ENCODE peak calls at places on chromosome 13, in eight cellular contexts. One of them, this sample, is unnamed.
A peak's percentile ranks its signal among the peaks of the same experiment; 100 is the strongest.

GRCh38 chr13:90477194-90477593 is 870.3 kb upstream of the MIR17HG start:
- DNase-seq in prostate gland: no peak
- DNase-seq in A549: no peak
- DNase-seq in suprapubic skin: no peak
- DNase-seq in breast epithelium: no peak
- DNase-seq in IMR-90: no peak
- DNase-seq in esophagus squamous epithelium: no peak
- DNase-seq in transverse colon: no peak
- DNase-seq in this sample: no peak

GRCh38 chr13:76953921-76954320 is 5.6 kb downstream of the ACOD1 start:
- DNase-seq in A549: no peak
- DNase-seq in IMR-90: no peak
- DNase-seq in esophagus squamous epithelium: no peak
- DNase-seq in breast epithelium: no peak
- DNase-seq in transverse colon: no peak
- DNase-seq in prostate gland: no peak
- DNase-seq in suprapubic skin: no peak
- DNase-seq in this sample: no peak

GRCh38 chr13:103703246-103703645 is 637.0 kb upstream of the SLC10A2 start:
- DNase-seq in IMR-90: no peak
- DNase-seq in breast epithelium: no peak
- DNase-seq in transverse colon: no peak
- DNase-seq in esophagus squamous epithelium: no peak
- DNase-seq in A549: no peak
- DNase-seq in suprapubic skin: no peak
- DNase-seq in prostate gland: no peak
- DNase-seq in this sample: no peak

GRCh38 chr13:31725841-31726240 is 13.5 kb upstream of the RXFP2 start:
- DNase-seq in breast epithelium: no peak
- DNase-seq in transverse colon: no peak
- DNase-seq in suprapubic skin: no peak
- DNase-seq in prostate gland: no peak
- DNase-seq in esophagus squamous epithelium: no peak
- DNase-seq in IMR-90: no peak
- DNase-seq in A549: no peak
- DNase-seq in this sample: no peak

GRCh38 chr13:30872685-30873443 is 33.2 kb upstream of the MEDAG start:
- DNase-seq in prostate gland: no peak
- DNase-seq in A549: no peak
- DNase-seq in transverse colon: no peak
- DNase-seq in breast epithelium: peak; percentile 57
- DNase-seq in IMR-90: peak; percentile 94
- DNase-seq in esophagus squamous epithelium: no peak
- DNase-seq in suprapubic skin: peak; percentile 81
- DNase-seq in this sample: no peak

GRCh38 chr13:36966404-36966803 is 32.7 kb downstream of the ALG5 start:
- DNase-seq in prostate gland: no peak
- DNase-seq in IMR-90: no peak
- DNase-seq in esophagus squamous epithelium: no peak
- DNase-seq in A549: no peak
- DNase-seq in suprapubic skin: no peak
- DNase-seq in breast epithelium: no peak
- DNase-seq in transverse colon: no peak
- DNase-seq in this sample: no peak

GRCh38 chr13:95180513-95181245 is 120.6 kb downstream of the ABCC4 start:
- DNase-seq in prostate gland: no peak
- DNase-seq in breast epithelium: no peak
- DNase-seq in esophagus squamous epithelium: no peak
- DNase-seq in IMR-90: no peak
- DNase-seq in suprapubic skin: no peak
- DNase-seq in A549: peak; percentile 33
- DNase-seq in transverse colon: no peak
- DNase-seq in this sample: no peak

GRCh38 chr13:40318366-40318765 is 348.1 kb downstream of the FOXO1 start:
- DNase-seq in esophagus squamous epithelium: no peak
- DNase-seq in breast epithelium: peak; percentile 46
- DNase-seq in suprapubic skin: no peak
- DNase-seq in prostate gland: peak; percentile 62
- DNase-seq in transverse colon: peak; percentile 20
- DNase-seq in IMR-90: no peak
- DNase-seq in A549: no peak
- DNase-seq in this sample: no peak

GRCh38 chr13:75482070-75482819 is at the start of gene TBC1D4:
- DNase-seq in prostate gland: peak; percentile 90
- DNase-seq in suprapubic skin: peak; percentile 90
- DNase-seq in esophagus squamous epithelium: peak; percentile 22
- DNase-seq in A549: peak; percentile 90
- DNase-seq in IMR-90: peak; percentile 82
- DNase-seq in transverse colon: peak; percentile 87
- DNase-seq in breast epithelium: peak; percentile 85
- DNase-seq in this sample: peak; percentile 92

GRCh38 chr13:22173605-22174004 is 502.7 kb downstream of the FGF9 start:
- DNase-seq in suprapubic skin: no peak
- DNase-seq in prostate gland: no peak
- DNase-seq in esophagus squamous epithelium: no peak
- DNase-seq in IMR-90: peak; percentile 90
- DNase-seq in breast epithelium: no peak
- DNase-seq in transverse colon: no peak
- DNase-seq in A549: peak; percentile 1
- DNase-seq in this sample: no peak

GRCh38 chr13:32594339-32594738 is 8.1 kb downstream of the PDS5B start:
- DNase-seq in suprapubic skin: no peak
- DNase-seq in transverse colon: no peak
- DNase-seq in A549: no peak
- DNase-seq in breast epithelium: no peak
- DNase-seq in prostate gland: no peak
- DNase-seq in esophagus squamous epithelium: no peak
- DNase-seq in IMR-90: peak; percentile 54
- DNase-seq in this sample: no peak

GRCh38 chr13:66847541-66847940 is 382.6 kb downstream of the PCDH9 start:
- DNase-seq in suprapubic skin: no peak
- DNase-seq in A549: peak; percentile 40
- DNase-seq in esophagus squamous epithelium: no peak
- DNase-seq in prostate gland: no peak
- DNase-seq in breast epithelium: no peak
- DNase-seq in transverse colon: no peak
- DNase-seq in IMR-90: no peak
- DNase-seq in this sample: no peak

GRCh38 chr13:109010912-109011311 is 381.5 kb downstream of the MYO16 start:
- DNase-seq in prostate gland: no peak
- DNase-seq in esophagus squamous epithelium: no peak
- DNase-seq in transverse colon: no peak
- DNase-seq in breast epithelium: no peak
- DNase-seq in IMR-90: no peak
- DNase-seq in A549: no peak
- DNase-seq in suprapubic skin: no peak
- DNase-seq in this sample: no peak

GRCh38 chr13:113184568-113185440 is 23.7 kb downstream of the PCID2 start:
- DNase-seq in esophagus squamous epithelium: no peak
- DNase-seq in A549: no peak
- DNase-seq in breast epithelium: no peak
- DNase-seq in prostate gland: no peak
- DNase-seq in IMR-90: no peak
- DNase-seq in transverse colon: no peak
- DNase-seq in suprapubic skin: no peak
- DNase-seq in this sample: no peak

GRCh38 chr13:113187905-113188595 is 20.4 kb downstream of the PCID2 start:
- DNase-seq in transverse colon: no peak
- DNase-seq in A549: no peak
- DNase-seq in breast epithelium: no peak
- DNase-seq in IMR-90: peak; percentile 33
- DNase-seq in prostate gland: no peak
- DNase-seq in esophagus squamous epithelium: no peak
- DNase-seq in suprapubic skin: no peak
- DNase-seq in this sample: no peak

GRCh38 chr13:113183450-113184129 is 24.9 kb downstream of the PCID2 start:
- DNase-seq in A549: peak; percentile 14
- DNase-seq in prostate gland: no peak
- DNase-seq in suprapubic skin: no peak
- DNase-seq in IMR-90: no peak
- DNase-seq in breast epithelium: no peak
- DNase-seq in transverse colon: no peak
- DNase-seq in esophagus squamous epithelium: no peak
- DNase-seq in this sample: no peak

GRCh38 chr13:113186061-113186900 is 22.2 kb downstream of the PCID2 start:
- DNase-seq in breast epithelium: no peak
- DNase-seq in esophagus squamous epithelium: no peak
- DNase-seq in suprapubic skin: no peak
- DNase-seq in A549: no peak
- DNase-seq in transverse colon: no peak
- DNase-seq in IMR-90: no peak
- DNase-seq in prostate gland: no peak
- DNase-seq in this sample: no peak

DNA sequence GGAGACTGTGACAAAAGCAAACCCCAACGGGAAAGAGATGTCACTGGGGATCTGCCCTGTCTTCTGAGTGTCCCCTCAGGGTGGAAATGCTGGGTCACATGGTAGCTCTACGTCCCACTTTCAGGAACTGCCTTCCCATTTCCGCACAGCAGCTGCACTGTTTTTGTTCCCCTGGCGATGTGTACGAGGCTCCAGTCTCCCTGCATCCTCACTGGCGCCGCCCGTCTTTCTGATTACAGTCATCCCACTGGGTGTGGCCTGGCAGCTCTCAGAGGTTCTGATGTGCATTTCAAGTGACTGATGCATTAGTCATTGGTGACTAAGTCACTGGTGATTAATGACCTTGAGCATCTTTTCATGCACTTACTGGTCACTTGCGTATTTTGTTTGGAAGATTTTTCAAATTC is 21.2 kb downstream of the PCID2 start:
- DNase-seq in esophagus squamous epithelium: peak; percentile 15
- DNase-seq in suprapubic skin: peak; percentile 94
- DNase-seq in prostate gland: no peak
- DNase-seq in breast epithelium: no peak
- DNase-seq in transverse colon: peak; percentile 51
- DNase-seq in A549: peak; percentile 95
- DNase-seq in IMR-90: peak; percentile 100
- DNase-seq in this sample: no peak
- TF ChIP-seq POLR2A in esophagus squamous epithelium: no peak
- TF ChIP-seq POLR2A in suprapubic skin: no peak
- TF ChIP-seq POLR2A in prostate gland: no peak
- TF ChIP-seq POLR2A in breast epithelium: no peak
- TF ChIP-seq POLR2A in transverse colon: no peak
- TF ChIP-seq POLR2A in A549: no peak
- TF ChIP-seq POLR2A in IMR-90: peak; percentile 62
- TF ChIP-seq POLR2A in this sample: no peak

GRCh38 chr13:110444226-110444653 is 117.3 kb downstream of the RAB20 start:
- DNase-seq in prostate gland: no peak
- DNase-seq in breast epithelium: no peak
- DNase-seq in esophagus squamous epithelium: no peak
- DNase-seq in transverse colon: no peak
- DNase-seq in IMR-90: peak; percentile 20
- DNase-seq in A549: no peak
- DNase-seq in suprapubic skin: no peak
- DNase-seq in this sample: no peak
- TF ChIP-seq CTCF in prostate gland: no peak
- TF ChIP-seq CTCF in breast epithelium: no peak
- TF ChIP-seq CTCF in esophagus squamous epithelium: no peak
- TF ChIP-seq CTCF in transverse colon: peak; percentile 20
- TF ChIP-seq CTCF in IMR-90: peak; percentile 4
- TF ChIP-seq CTCF in A549: no peak
- TF ChIP-seq CTCF in suprapubic skin: no peak
- TF ChIP-seq CTCF in this sample: peak; percentile 16

DNA sequence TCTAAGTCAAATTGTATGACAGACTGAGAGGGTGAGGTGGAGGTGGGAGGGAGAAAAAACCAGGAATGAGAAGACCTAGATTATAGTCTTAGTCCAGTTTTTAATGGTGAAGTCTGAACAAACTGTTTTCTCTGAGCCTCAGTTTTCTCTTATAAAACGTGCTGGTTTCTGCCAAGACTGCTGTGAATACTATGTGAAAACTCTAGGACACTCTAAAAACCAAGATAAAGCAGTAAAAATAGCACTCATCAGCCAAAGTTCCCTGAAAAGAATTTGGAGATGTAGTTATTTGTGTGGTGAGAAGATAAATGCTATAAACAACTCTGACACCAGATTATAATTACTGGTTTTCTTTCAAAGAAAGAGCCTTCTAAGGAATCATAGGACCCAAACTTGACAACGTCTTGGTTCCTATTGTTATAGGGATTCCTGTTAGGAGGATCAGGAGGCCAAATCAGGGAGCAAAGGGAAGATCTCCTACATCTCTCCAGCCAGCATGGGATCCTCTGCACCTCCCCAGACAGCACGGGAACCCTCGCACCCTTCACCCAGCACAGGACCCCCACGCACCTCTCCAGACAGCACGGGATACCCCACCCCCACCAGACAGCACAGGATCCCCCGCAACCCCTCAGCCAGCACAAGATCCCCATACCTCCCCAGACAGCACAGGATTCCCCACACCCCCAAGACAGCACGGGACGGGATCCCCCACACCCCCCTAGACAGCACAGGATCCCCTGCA is 130.2 kb downstream of the MIPEP start:
- DNase-seq in esophagus squamous epithelium: no peak
- DNase-seq in breast epithelium: no peak
- DNase-seq in IMR-90: no peak
- DNase-seq in prostate gland: no peak
- DNase-seq in A549: no peak
- DNase-seq in suprapubic skin: no peak
- DNase-seq in transverse colon: no peak
- DNase-seq in this sample: no peak
- TF ChIP-seq POLR2A in esophagus squamous epithelium: no peak
- TF ChIP-seq POLR2A in breast epithelium: no peak
- TF ChIP-seq POLR2A in IMR-90: no peak
- TF ChIP-seq POLR2A in prostate gland: no peak
- TF ChIP-seq POLR2A in A549: no peak
- TF ChIP-seq POLR2A in suprapubic skin: no peak
- TF ChIP-seq POLR2A in transverse colon: no peak
- TF ChIP-seq POLR2A in this sample: no peak

GRCh38 chr13:44904982-44905381 is 84.3 kb downstream of the NUFIP1 start:
- DNase-seq in prostate gland: peak; percentile 50
- DNase-seq in transverse colon: peak; percentile 47
- DNase-seq in esophagus squamous epithelium: no peak
- DNase-seq in IMR-90: peak; percentile 97
- DNase-seq in A549: peak; percentile 75
- DNase-seq in breast epithelium: no peak
- DNase-seq in suprapubic skin: peak; percentile 82
- DNase-seq in this sample: no peak
- TF ChIP-seq CTCF in prostate gland: no peak
- TF ChIP-seq CTCF in transverse colon: no peak
- TF ChIP-seq CTCF in esophagus squamous epithelium: no peak
- TF ChIP-seq CTCF in IMR-90: no peak
- TF ChIP-seq CTCF in A549: no peak
- TF ChIP-seq CTCF in breast epithelium: no peak
- TF ChIP-seq CTCF in suprapubic skin: no peak
- TF ChIP-seq CTCF in this sample: no peak

GRCh38 chr13:98142427-98143156 is at the start of gene FARP1:
- DNase-seq in esophagus squamous epithelium: no peak
- DNase-seq in transverse colon: peak; percentile 84
- DNase-seq in IMR-90: peak; percentile 65
- DNase-seq in suprapubic skin: peak; percentile 74
- DNase-seq in breast epithelium: peak; percentile 62
- DNase-seq in A549: peak; percentile 54
- DNase-seq in prostate gland: peak; percentile 81
- DNase-seq in this sample: peak; percentile 86
- TF ChIP-seq POLR2A in esophagus squamous epithelium: no peak
- TF ChIP-seq POLR2A in transverse colon: peak; percentile 32
- TF ChIP-seq POLR2A in IMR-90: peak; percentile 24
- TF ChIP-seq POLR2A in suprapubic skin: no peak
- TF ChIP-seq POLR2A in breast epithelium: no peak
- TF ChIP-seq POLR2A in A549: no peak
- TF ChIP-seq POLR2A in prostate gland: no peak
- TF ChIP-seq POLR2A in this sample: no peak

This sample was measured in spleen.